ENCODE peak calls at places on chromosome 18, in seven cellular contexts. One of them, this sample, is unnamed.

GRCh38 chr18:7950380-7951143 is 383.4 kb downstream of the PTPRM start:
- DNase-seq in Panc1: no peak
- DNase-seq in endodermal cell: no peak
- DNase-seq in right cardiac atrium: no peak
- DNase-seq in small intestine: peak; percentile 77
- DNase-seq in tibial nerve: no peak
- DNase-seq in neuronal stem cell: no peak
- DNase-seq in this sample: no peak

GRCh38 chr18:32091724-32092421 is at the start of gene RNF138:
- DNase-seq in Panc1: no peak
- DNase-seq in endodermal cell: peak; percentile 93
- DNase-seq in right cardiac atrium: peak; percentile 94
- DNase-seq in small intestine: peak; percentile 89
- DNase-seq in tibial nerve: peak; percentile 80
- DNase-seq in neuronal stem cell: peak; percentile 81
- DNase-seq in this sample: peak; percentile 84

GRCh38 chr18:58605027-58606020 is 23.6 kb downstream of the ALPK2 start:
- DNase-seq in Panc1: no peak
- DNase-seq in endodermal cell: peak; percentile 23
- DNase-seq in right cardiac atrium: no peak
- DNase-seq in small intestine: no peak
- DNase-seq in tibial nerve: no peak
- DNase-seq in neuronal stem cell: no peak
- DNase-seq in this sample: no peak

GRCh38 chr18:45557779-45558178 is 57.5 kb upstream of the SLC14A2 start:
- DNase-seq in Panc1: no peak
- DNase-seq in endodermal cell: no peak
- DNase-seq in right cardiac atrium: no peak
- DNase-seq in small intestine: no peak
- DNase-seq in tibial nerve: no peak
- DNase-seq in neuronal stem cell: no peak
- DNase-seq in this sample: no peak

GRCh38 chr18:9814431-9814830 is 71.3 kb upstream of the TXNDC2 start:
- DNase-seq in Panc1: peak; percentile 56
- DNase-seq in endodermal cell: no peak
- DNase-seq in right cardiac atrium: no peak
- DNase-seq in small intestine: no peak
- DNase-seq in tibial nerve: no peak
- DNase-seq in neuronal stem cell: no peak
- DNase-seq in this sample: no peak

GRCh38 chr18:26504831-26505230 is 43.5 kb downstream of the KCTD1 start:
- DNase-seq in Panc1: no peak
- DNase-seq in endodermal cell: no peak
- DNase-seq in right cardiac atrium: no peak
- DNase-seq in small intestine: no peak
- DNase-seq in tibial nerve: no peak
- DNase-seq in neuronal stem cell: no peak
- DNase-seq in this sample: no peak

GRCh38 chr18:60145776-60146175 is 226.8 kb downstream of the MC4R start:
- DNase-seq in Panc1: no peak
- DNase-seq in endodermal cell: peak; percentile 50
- DNase-seq in right cardiac atrium: no peak
- DNase-seq in small intestine: no peak
- DNase-seq in tibial nerve: no peak
- DNase-seq in neuronal stem cell: no peak
- DNase-seq in this sample: no peak

GRCh38 chr18:22226801-22227200 is 57.4 kb downstream of the GATA6 start:
- DNase-seq in Panc1: no peak
- DNase-seq in endodermal cell: no peak
- DNase-seq in right cardiac atrium: no peak
- DNase-seq in small intestine: no peak
- DNase-seq in tibial nerve: no peak
- DNase-seq in neuronal stem cell: no peak
- DNase-seq in this sample: no peak

GRCh38 chr18:4369726-4370125 is 85.4 kb downstream of the DLGAP1 start:
- DNase-seq in Panc1: no peak
- DNase-seq in endodermal cell: no peak
- DNase-seq in right cardiac atrium: no peak
- DNase-seq in small intestine: no peak
- DNase-seq in tibial nerve: no peak
- DNase-seq in neuronal stem cell: no peak
- DNase-seq in this sample: no peak

GRCh38 chr18:50410894-50411293 is 36.0 kb downstream of the SKA1 start:
- DNase-seq in Panc1: no peak
- DNase-seq in endodermal cell: no peak
- DNase-seq in right cardiac atrium: no peak
- DNase-seq in small intestine: no peak
- DNase-seq in tibial nerve: no peak
- DNase-seq in neuronal stem cell: no peak
- DNase-seq in this sample: no peak

GRCh38 chr18:13455960-13456471 is 237.5 kb downstream of the LDLRAD4 start:
- DNase-seq in Panc1: no peak
- DNase-seq in endodermal cell: no peak
- DNase-seq in right cardiac atrium: no peak
- DNase-seq in small intestine: peak; percentile 15
- DNase-seq in tibial nerve: no peak
- DNase-seq in neuronal stem cell: no peak
- DNase-seq in this sample: no peak

GRCh38 chr18:73697395-73697794 is 450.2 kb downstream of the FBXO15 start:
- DNase-seq in Panc1: no peak
- DNase-seq in endodermal cell: no peak
- DNase-seq in right cardiac atrium: no peak
- DNase-seq in small intestine: no peak
- DNase-seq in tibial nerve: no peak
- DNase-seq in neuronal stem cell: no peak
- DNase-seq in this sample: no peak

GRCh38 chr18:33821503-33821902 is 243.5 kb downstream of the ASXL3 start:
- DNase-seq in Panc1: no peak
- DNase-seq in endodermal cell: no peak
- DNase-seq in right cardiac atrium: no peak
- DNase-seq in small intestine: peak; percentile 53
- DNase-seq in tibial nerve: no peak
- DNase-seq in neuronal stem cell: no peak
- DNase-seq in this sample: no peak

GRCh38 chr18:79571221-79572092 is 108.1 kb upstream of the CTDP1 start:
- DNase-seq in Panc1: no peak
- DNase-seq in endodermal cell: peak; percentile 43
- DNase-seq in right cardiac atrium: peak; percentile 39
- DNase-seq in small intestine: no peak
- DNase-seq in tibial nerve: no peak
- DNase-seq in neuronal stem cell: no peak
- DNase-seq in this sample: no peak

GRCh38 chr18:23924813-23925212 is 89.7 kb upstream of the TTC39C start:
- DNase-seq in Panc1: no peak
- DNase-seq in endodermal cell: no peak
- DNase-seq in right cardiac atrium: no peak
- DNase-seq in small intestine: no peak
- DNase-seq in tibial nerve: no peak
- DNase-seq in neuronal stem cell: no peak
- DNase-seq in this sample: no peak

GRCh38 chr18:58302811-58303210 is 258.8 kb downstream of the NEDD4L start:
- DNase-seq in Panc1: no peak
- DNase-seq in endodermal cell: no peak
- DNase-seq in right cardiac atrium: no peak
- DNase-seq in small intestine: no peak
- DNase-seq in tibial nerve: no peak
- DNase-seq in neuronal stem cell: no peak
- DNase-seq in this sample: no peak

GRCh38 chr18:40046596-40046995 is 1908.4 kb upstream of the PIK3C3 start:
- DNase-seq in Panc1: no peak
- DNase-seq in endodermal cell: no peak
- DNase-seq in right cardiac atrium: no peak
- DNase-seq in small intestine: no peak
- DNase-seq in tibial nerve: no peak
- DNase-seq in neuronal stem cell: no peak
- DNase-seq in this sample: no peak

GRCh38 chr18:54278615-54279014 is 9.3 kb downstream of the POLI start:
- DNase-seq in Panc1: no peak
- DNase-seq in endodermal cell: no peak
- DNase-seq in right cardiac atrium: no peak
- DNase-seq in small intestine: no peak
- DNase-seq in tibial nerve: no peak
- DNase-seq in neuronal stem cell: no peak
- DNase-seq in this sample: no peak

GRCh38 chr18:54277899-54278298 is 8.6 kb downstream of the POLI start:
- DNase-seq in Panc1: no peak
- DNase-seq in endodermal cell: no peak
- DNase-seq in right cardiac atrium: no peak
- DNase-seq in small intestine: no peak
- DNase-seq in tibial nerve: no peak
- DNase-seq in neuronal stem cell: no peak
- DNase-seq in this sample: no peak

GRCh38 chr18:54279477-54280205 is 10.3 kb downstream of the POLI start:
- DNase-seq in Panc1: no peak
- DNase-seq in endodermal cell: no peak
- DNase-seq in right cardiac atrium: no peak
- DNase-seq in small intestine: no peak
- DNase-seq in tibial nerve: no peak
- DNase-seq in neuronal stem cell: no peak
- DNase-seq in this sample: no peak

GRCh38 chr18:54284535-54284934 is 15.2 kb downstream of the POLI start:
- DNase-seq in Panc1: no peak
- DNase-seq in endodermal cell: no peak
- DNase-seq in right cardiac atrium: no peak
- DNase-seq in small intestine: no peak
- DNase-seq in tibial nerve: no peak
- DNase-seq in neuronal stem cell: no peak
- DNase-seq in this sample: no peak

DNA sequence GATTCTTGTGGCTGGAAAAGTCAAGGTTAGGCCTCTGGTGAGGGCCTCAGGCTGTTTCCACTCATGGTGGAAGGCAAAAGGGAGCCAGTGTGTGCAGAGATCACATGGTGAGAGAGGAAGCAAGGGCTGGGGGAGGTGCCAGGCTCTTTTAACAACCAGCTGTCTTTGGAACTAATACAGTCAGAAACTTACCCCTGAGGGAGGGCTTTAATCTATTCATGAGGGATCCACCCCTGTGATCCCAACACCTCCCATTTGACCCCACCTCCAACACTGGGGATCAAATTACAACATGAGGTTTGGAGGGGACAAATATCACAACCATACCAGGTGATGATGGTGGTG is 10.9 kb downstream of the POLI start:
- DNase-seq in Panc1: no peak
- DNase-seq in endodermal cell: peak; percentile 57
- DNase-seq in right cardiac atrium: no peak
- DNase-seq in small intestine: no peak
- DNase-seq in tibial nerve: no peak
- DNase-seq in neuronal stem cell: no peak
- DNase-seq in this sample: no peak
- H3K4me1 ChIP-seq in Panc1: no peaks in the 10 kb centered on the region
- H3K4me1 ChIP-seq in endodermal cell: peaks cover 5% of the 10 kb centered on the region
- H3K4me1 ChIP-seq in right cardiac atrium: no peaks in the 10 kb centered on the region
- H3K4me1 ChIP-seq in small intestine: no peaks in the 10 kb centered on the region
- H3K4me1 ChIP-seq in tibial nerve: no peaks in the 10 kb centered on the region
- H3K4me1 ChIP-seq in neuronal stem cell: peaks cover 3% of the 10 kb centered on the region
- H3K4me1 ChIP-seq in this sample: no peaks in the 10 kb centered on the region

GRCh38 chr18:63936932-63937393 is 12.1 kb upstream of the HMSD start:
- DNase-seq in Panc1: no peak
- DNase-seq in endodermal cell: no peak
- DNase-seq in right cardiac atrium: no peak
- DNase-seq in small intestine: no peak
- DNase-seq in tibial nerve: no peak
- DNase-seq in neuronal stem cell: no peak
- DNase-seq in this sample: no peak
- H3K4me3 ChIP-seq in Panc1: peak overlapping the region; percentile 45
- H3K4me3 ChIP-seq in endodermal cell: peak overlapping the region; percentile 82
- H3K4me3 ChIP-seq in right cardiac atrium: no peak overlapping the region
- H3K4me3 ChIP-seq in small intestine: no peak overlapping the region
- H3K4me3 ChIP-seq in tibial nerve: peak overlapping the region; percentile 37
- H3K4me3 ChIP-seq in neuronal stem cell: no peak overlapping the region
- H3K4me3 ChIP-seq in this sample: peak overlapping the region; percentile 25

GRCh38 chr18:2968559-2968958 is 44.4 kb downstream of the LPIN2 start:
- DNase-seq in Panc1: no peak
- DNase-seq in endodermal cell: no peak
- DNase-seq in right cardiac atrium: no peak
- DNase-seq in small intestine: no peak
- DNase-seq in tibial nerve: no peak
- DNase-seq in neuronal stem cell: no peak
- DNase-seq in this sample: no peak

GRCh38 chr18:2969695-2970094 is 43.2 kb downstream of the LPIN2 start:
- DNase-seq in Panc1: no peak
- DNase-seq in endodermal cell: no peak
- DNase-seq in right cardiac atrium: no peak
- DNase-seq in small intestine: no peak
- DNase-seq in tibial nerve: no peak
- DNase-seq in neuronal stem cell: no peak
- DNase-seq in this sample: no peak

GRCh38 chr18:2967357-2967756 is 45.6 kb downstream of the LPIN2 start:
- DNase-seq in Panc1: no peak
- DNase-seq in endodermal cell: no peak
- DNase-seq in right cardiac atrium: no peak
- DNase-seq in small intestine: no peak
- DNase-seq in tibial nerve: no peak
- DNase-seq in neuronal stem cell: no peak
- DNase-seq in this sample: no peak

GRCh38 chr18:2965797-2966196 is 47.1 kb downstream of the LPIN2 start:
- DNase-seq in Panc1: no peak
- DNase-seq in endodermal cell: no peak
- DNase-seq in right cardiac atrium: no peak
- DNase-seq in small intestine: no peak
- DNase-seq in tibial nerve: no peak
- DNase-seq in neuronal stem cell: no peak
- DNase-seq in this sample: no peak

DNA sequence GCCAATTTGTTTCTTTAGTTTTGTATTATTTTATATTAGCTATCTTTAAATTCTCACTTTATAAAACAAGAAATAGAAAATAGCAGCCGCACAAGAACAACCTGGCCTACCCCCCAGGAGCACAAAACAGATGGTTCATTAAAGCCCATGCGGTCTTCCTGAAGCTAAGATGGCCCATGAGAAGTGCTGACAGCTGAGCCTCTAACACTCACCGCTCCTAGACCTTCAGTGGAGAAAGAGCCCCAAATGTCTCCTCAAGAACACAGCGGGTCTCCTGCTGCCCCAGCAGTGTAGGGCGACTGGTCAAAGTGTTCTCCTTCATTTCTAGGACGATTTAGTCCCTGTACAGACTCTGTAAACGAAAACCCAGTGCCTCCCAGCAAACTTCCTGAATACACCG is 45.1 kb downstream of the LPIN2 start:
- DNase-seq in Panc1: no peak
- DNase-seq in endodermal cell: no peak
- DNase-seq in right cardiac atrium: no peak
- DNase-seq in small intestine: no peak
- DNase-seq in tibial nerve: no peak
- DNase-seq in neuronal stem cell: no peak
- DNase-seq in this sample: no peak
- H3K4me1 ChIP-seq in Panc1: peaks cover 42% of the 10 kb centered on the region
- H3K4me1 ChIP-seq in endodermal cell: no peaks in the 10 kb centered on the region
- H3K4me1 ChIP-seq in right cardiac atrium: peaks cover 12% of the 10 kb centered on the region
- H3K4me1 ChIP-seq in small intestine: peaks cover 43% of the 10 kb centered on the region
- H3K4me1 ChIP-seq in tibial nerve: no peaks in the 10 kb centered on the region
- H3K4me1 ChIP-seq in neuronal stem cell: peaks cover 4% of the 10 kb centered on the region
- H3K4me1 ChIP-seq in this sample: no peaks in the 10 kb centered on the region

DNA sequence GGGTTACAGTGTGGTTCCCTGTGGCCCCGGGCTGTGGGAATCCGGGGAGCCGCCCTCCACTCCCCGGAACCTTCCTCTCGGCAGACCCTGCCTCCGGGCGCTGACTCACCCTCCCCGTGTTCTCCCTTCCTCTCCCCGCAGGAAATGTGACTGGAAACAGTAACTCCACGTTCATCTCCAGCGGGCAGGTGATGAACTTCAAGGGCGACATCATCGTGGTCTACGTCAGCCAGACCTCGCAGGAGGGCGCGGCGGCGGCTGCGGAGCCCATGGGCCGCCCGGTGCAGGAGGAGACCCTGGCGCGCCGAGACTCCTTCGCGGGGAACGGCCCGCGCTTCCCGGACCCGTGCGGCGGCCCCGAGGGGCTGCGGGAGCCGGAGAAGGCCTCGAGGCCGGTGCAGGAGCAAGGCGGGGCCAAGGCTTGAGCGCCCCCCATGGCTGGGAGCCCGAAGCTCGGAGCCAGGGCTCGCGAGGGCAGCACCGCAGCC is 59.5 kb downstream of the TNFRSF11A start:
- DNase-seq in Panc1: no peak
- DNase-seq in endodermal cell: peak; percentile 81
- DNase-seq in right cardiac atrium: peak; percentile 57
- DNase-seq in small intestine: no peak
- DNase-seq in tibial nerve: no peak
- DNase-seq in neuronal stem cell: no peak
- DNase-seq in this sample: no peak
- H3K4me3 ChIP-seq in Panc1: no peak overlapping the region
- H3K4me3 ChIP-seq in endodermal cell: no peak overlapping the region
- H3K4me3 ChIP-seq in right cardiac atrium: peak overlapping the region; percentile 23
- H3K4me3 ChIP-seq in small intestine: no peak overlapping the region
- H3K4me3 ChIP-seq in tibial nerve: no peak overlapping the region
- H3K4me3 ChIP-seq in neuronal stem cell: no peak overlapping the region
- H3K4me3 ChIP-seq in this sample: no peak overlapping the region

This sample was measured in prostate gland.